ENCODE peak calls at places on chromosomes 7 and 10, in eight cellular contexts. Z is gastrocnemius medialis; F is HCT116; T is upper lobe of right lung; S is foreskin keratinocyte; E is PC-3; C is left lung; M is CD8-positive, alpha-beta T cell. O is an unnamed sample.

GRCh38 chr10:63523015-63523414 is 1.8 kb downstream of the REEP3 start:
- ATAC-seq in Z (no peak), T (no peak), M (no peak), F (no peak), S (no peak), E (no peak), C (no peak), O (no peak)

GRCh38 chr10:47152861-47153349 is 147.1 kb upstream of the GDF10 start:
- ATAC-seq in Z (peak), T (peak), F (peak), M (peak), E (no peak), C (no peak), S (peak), O (peak)

GRCh38 chr7:139125637-139126036 is 16.1 kb upstream of the ZC3HAV1 start:
- ATAC-seq in F (no peak), S (no peak), T (no peak), Z (no peak), E (no peak), M (no peak), C (no peak), O (no peak)

GRCh38 chr10:31618541-31619291 is 299.7 kb downstream of the ZEB1 start:
- ATAC-seq in M (no peak), S (no peak), T (no peak), C (peak), Z (peak), F (no peak), E (no peak), O (peak)

GRCh38 chr10:63206997-63207952 is 74.1 kb downstream of the NRBF2 start:
- ATAC-seq in M (peak), S (peak), F (no peak), Z (peak), E (peak), T (peak), C (peak), O (peak)

GRCh38 chr10:77386833-77387232 is 250.8 kb downstream of the KCNMA1 start:
- ATAC-seq in F (no peak), T (no peak), M (no peak), C (no peak), E (peak), Z (no peak), S (peak), O (no peak)

GRCh38 chr10:44465430-44466115 is 80.7 kb upstream of the CXCL12 start:
- ATAC-seq in C (no peak), M (no peak), T (no peak), E (no peak), Z (no peak), S (no peak), F (no peak), O (no peak)

GRCh38 chr10:71161429-71161828 is 50.9 kb upstream of the UNC5B start:
- ATAC-seq in S (peak), F (peak), Z (peak), M (no peak), T (no peak), C (peak), E (peak), O (no peak)

GRCh38 chr7:101315336-101315735 is 6.3 kb downstream of the IFT22 start:
- ATAC-seq in F (peak), S (no peak), Z (no peak), M (peak), T (no peak), C (peak), E (no peak), O (no peak)

GRCh38 chr10:48698971-48699627 is 14.4 kb downstream of the WDFY4 start:
- ATAC-seq in E (no peak), C (peak), T (no peak), F (no peak), S (no peak), M (no peak), Z (no peak), O (no peak)

GRCh38 chr10:47076949-47077348 is 165.7 kb downstream of the PTPN20 start:
- ATAC-seq in T (no peak), M (peak), S (no peak), F (no peak), Z (no peak), C (no peak), E (no peak), O (no peak)

GRCh38 chr10:119406888-119407777 is 135.4 kb downstream of the RGS10 start:
- ATAC-seq in C (no peak), E (no peak), T (peak), S (no peak), M (no peak), Z (peak), F (no peak), O (no peak)

GRCh38 chr7:91850455-91850854 is 30.0 kb downstream of the MTERF1 start:
- ATAC-seq in S (peak), E (peak), M (no peak), Z (no peak), C (peak), F (peak), T (no peak), O (no peak)

GRCh38 chr7:105289704-105290103 is 99.0 kb downstream of the SRPK2 start:
- ATAC-seq in Z (no peak), M (no peak), T (no peak), F (no peak), E (no peak), S (no peak), C (no peak), O (no peak)

GRCh38 chr10:75014516-75015230 is 96.8 kb upstream of the SAMD8 start:
- ATAC-seq in Z (no peak), T (peak), F (no peak), E (no peak), S (no peak), M (peak), C (no peak), O (no peak)

GRCh38 chr7:131364767-131365344 is 37.2 kb downstream of the MKLN1 start:
- ATAC-seq in E (no peak), M (no peak), C (no peak), S (no peak), F (no peak), Z (no peak), T (no peak), O (no peak)

GRCh38 chr7:150716368-150716767 is at the start of gene GIMAP1:
- ATAC-seq in C (peak), M (peak), S (no peak), F (no peak), T (peak), E (no peak), Z (peak), O (peak)

GRCh38 chr10:81564143-81564542 is 310.9 kb upstream of the NRG3 start:
- ATAC-seq in Z (no peak), T (no peak), C (no peak), M (no peak), S (no peak), F (no peak), E (no peak), O (no peak)

GRCh38 chr10:94108200-94108599 is 114.5 kb downstream of the PLCE1 start:
- ATAC-seq in M (no peak), T (no peak), E (peak), C (peak), F (no peak), Z (no peak), S (peak), O (no peak)

GRCh38 chr10:30463944-30464451 is 30.0 kb downstream of the MAP3K8 start:
- ATAC-seq in F (peak), E (no peak), Z (no peak), C (peak), M (no peak), T (no peak), S (peak), O (peak)

GRCh38 chr10:79025113-79025832 is 43.5 kb upstream of the ZMIZ1 start:
- ATAC-seq in T (peak), F (no peak), Z (no peak), C (no peak), S (no peak), E (no peak), M (peak), O (peak)

GRCh38 chr7:36018816-36019484 is 134.1 kb upstream of the EEPD1 start:
- ATAC-seq in C (no peak), M (no peak), E (no peak), Z (no peak), F (no peak), T (no peak), S (no peak), O (no peak)

GRCh38 chr7:33369888-33370287 is 240.5 kb downstream of the BBS9 start:
- ATAC-seq in T (no peak), C (no peak), S (no peak), M (no peak), F (no peak), E (no peak), Z (no peak), O (no peak)

DNA sequence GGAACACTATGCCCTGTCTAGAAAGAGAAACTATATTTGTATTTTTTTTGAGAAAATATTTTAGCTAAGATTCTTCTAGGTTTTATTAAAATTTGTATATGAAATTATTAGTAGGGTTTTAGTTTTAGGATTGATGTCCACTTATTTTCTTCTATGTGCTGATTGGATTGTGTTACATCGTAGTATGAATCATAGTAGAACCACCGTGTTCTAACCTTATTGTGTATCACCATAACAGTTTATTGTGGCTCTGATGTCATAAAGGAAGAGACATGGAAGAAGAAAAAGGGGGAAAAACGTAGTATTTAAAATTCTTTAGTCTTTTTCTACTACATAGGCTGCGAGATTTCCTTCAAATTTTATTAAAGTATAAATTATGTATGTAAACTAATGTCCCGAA is 1.9 kb downstream of the AGBL3 start:
- ATAC-seq in S (no peak), Z (no peak), M (no peak), F (no peak), T (no peak), C (no peak), E (no peak), O (no peak)
- H3K27ac ChIP-seq in S (no peak), Z (no peak), M (no peak), F (no peak), T (no peak), C (no peak), E (no peak), O (no peak)

GRCh38 chr7:111324228-111324627 is 233.3 kb downstream of the LRRN3 start:
- ATAC-seq in T (no peak), E (no peak), Z (no peak), C (no peak), F (no peak), M (no peak), S (no peak), O (no peak)
- H3K27ac ChIP-seq in T (no peak), E (no peak), Z (no peak), C (no peak), F (no peak), M (no peak), S (no peak), O (no peak)

DNA sequence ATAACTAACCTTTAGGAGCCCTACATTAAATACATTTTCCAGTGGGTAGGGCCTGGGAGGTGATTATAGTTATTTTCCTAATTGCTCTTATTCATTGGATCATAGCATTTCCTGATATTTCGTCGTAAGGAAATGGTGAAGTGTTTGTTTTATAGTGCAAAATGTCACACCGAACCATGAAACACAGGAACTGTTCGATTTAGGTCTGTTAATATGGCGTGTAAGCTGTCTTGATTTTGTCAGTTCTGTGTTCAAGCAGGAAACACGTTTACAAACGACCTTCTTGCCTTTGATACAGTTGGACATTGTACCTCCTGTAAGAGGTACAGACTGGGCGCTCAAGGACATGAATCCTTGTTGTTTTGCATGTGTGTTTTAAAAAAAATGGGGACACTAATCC is 14.8 kb downstream of the RBM17 start:
- ATAC-seq in E (no peak), F (no peak), S (no peak), C (no peak), T (no peak), M (no peak), Z (no peak), O (no peak)
- H3K27ac ChIP-seq in E (no peak), F (no peak), S (no peak), C (no peak), T (no peak), M (no peak), Z (no peak), O (no peak)

GRCh38 chr7:135774284-135774683 is 25.7 kb upstream of the FAM180A start:
- ATAC-seq in C (peak), S (peak), F (peak), M (no peak), E (peak), T (peak), Z (peak), O (no peak)
- H3K27ac ChIP-seq in C (no peak), S (no peak), F (no peak), M (no peak), E (no peak), T (no peak), Z (no peak), O (no peak)

GRCh38 chr10:67858971-67859370 is 21.0 kb upstream of the DNAJC12 start:
- ATAC-seq in Z (no peak), M (no peak), S (no peak), C (no peak), T (no peak), F (no peak), E (no peak), O (no peak)

GRCh38 chr10:67863094-67863493 is 21.4 kb upstream of the SIRT1 start:
- ATAC-seq in F (no peak), Z (no peak), C (no peak), T (no peak), E (no peak), S (no peak), M (no peak), O (no peak)

GRCh38 chr10:67864560-67865371 is 19.7 kb upstream of the SIRT1 start:
- ATAC-seq in Z (no peak), T (peak), F (no peak), S (no peak), E (no peak), C (no peak), M (no peak), O (no peak)

GRCh38 chr10:67861750-67862460 is 22.6 kb upstream of the SIRT1 start:
- ATAC-seq in F (no peak), T (no peak), S (no peak), Z (no peak), E (no peak), C (no peak), M (no peak), O (no peak)
- H3K27ac ChIP-seq in F (no peak), T (no peak), S (no peak), Z (no peak), E (no peak), C (no peak), M (no peak), O (no peak)

DNA sequence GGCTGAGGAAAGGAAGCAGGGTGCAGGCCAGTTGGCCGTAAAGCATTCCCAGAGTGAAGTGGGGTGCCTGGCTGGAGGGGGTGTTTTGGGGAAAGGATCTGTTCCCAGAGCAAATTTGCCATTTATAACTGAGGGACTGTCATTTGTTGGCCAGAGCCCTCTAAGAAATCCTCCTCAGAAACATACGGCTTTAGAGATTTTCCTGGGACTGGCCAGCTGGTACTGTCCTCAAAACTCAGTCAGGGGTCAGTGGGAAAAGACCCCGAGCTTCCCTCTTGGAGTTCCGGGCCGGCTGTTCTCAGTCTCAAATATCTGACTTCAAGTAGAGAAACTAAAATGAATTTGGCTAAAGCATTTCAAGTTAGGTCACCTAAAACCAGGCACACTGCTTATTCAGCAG is 55.9 kb downstream of the ETV1 start:
- ATAC-seq in Z (no peak), T (no peak), C (no peak), M (no peak), F (no peak), E (no peak), S (no peak), O (peak)
- H3K27ac ChIP-seq in Z (no peak), T (no peak), C (no peak), M (no peak), F (no peak), E (no peak), S (no peak), O (peak)

GRCh38 chr7:115066050-115066449 is 144.2 kb downstream of the MDFIC start:
- ATAC-seq in C (no peak), T (peak), E (no peak), S (no peak), M (no peak), F (no peak), Z (no peak), O (peak)

GRCh38 chr7:115068220-115068619 is 146.3 kb downstream of the MDFIC start:
- ATAC-seq in F (no peak), E (peak), Z (no peak), T (no peak), M (no peak), S (no peak), C (no peak), O (no peak)

GRCh38 chr7:115070311-115070710 is 148.4 kb downstream of the MDFIC start:
- ATAC-seq in M (no peak), C (no peak), E (no peak), Z (no peak), T (no peak), F (no peak), S (no peak), O (no peak)

GRCh38 chr7:115066634-115067033 is 144.7 kb downstream of the MDFIC start:
- ATAC-seq in E (no peak), Z (no peak), M (no peak), C (no peak), T (no peak), F (no peak), S (no peak), O (no peak)
- H3K27ac ChIP-seq in E (no peak), Z (no peak), M (no peak), C (no peak), T (no peak), F (no peak), S (no peak), O (no peak)

DNA sequence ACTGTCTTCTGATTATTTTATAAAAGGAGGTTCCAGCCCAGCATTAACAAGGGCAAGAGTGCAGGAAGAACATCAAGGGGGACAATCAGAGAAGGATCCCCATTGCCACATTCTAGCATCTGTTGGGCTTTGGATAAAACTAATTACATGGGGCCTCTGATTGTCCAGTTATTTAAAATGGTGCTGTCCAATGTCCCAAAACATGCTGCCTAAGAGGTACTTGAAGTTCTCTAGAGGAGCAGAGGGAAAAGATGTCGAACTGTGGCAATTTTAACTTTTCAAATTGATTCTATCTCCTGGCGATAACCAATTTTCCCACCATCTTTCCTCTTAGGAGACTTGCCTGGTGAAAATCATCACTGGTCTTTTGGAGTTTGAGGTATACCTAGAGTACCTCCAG is 2.2 kb downstream of the IL6 start:
- ATAC-seq in T (no peak), M (no peak), S (no peak), Z (no peak), C (no peak), E (no peak), F (no peak), O (no peak)
- H3K27ac ChIP-seq in T (no peak), M (no peak), S (no peak), Z (no peak), C (no peak), E (peak), F (no peak), O (peak)

GRCh38 chr7:40279991-40280390 is 145.2 kb downstream of the SUGCT start:
- ATAC-seq in E (no peak), Z (no peak), C (no peak), M (no peak), T (no peak), F (no peak), S (no peak), O (no peak)

GRCh38 chr7:40283391-40283790 is 148.6 kb downstream of the SUGCT start:
- ATAC-seq in F (no peak), S (no peak), M (no peak), Z (no peak), E (no peak), C (no peak), T (no peak), O (no peak)

GRCh38 chr7:40288827-40289226 is 154.0 kb downstream of the SUGCT start:
- ATAC-seq in F (no peak), T (no peak), M (no peak), E (no peak), Z (no peak), S (no peak), C (no peak), O (no peak)

DNA sequence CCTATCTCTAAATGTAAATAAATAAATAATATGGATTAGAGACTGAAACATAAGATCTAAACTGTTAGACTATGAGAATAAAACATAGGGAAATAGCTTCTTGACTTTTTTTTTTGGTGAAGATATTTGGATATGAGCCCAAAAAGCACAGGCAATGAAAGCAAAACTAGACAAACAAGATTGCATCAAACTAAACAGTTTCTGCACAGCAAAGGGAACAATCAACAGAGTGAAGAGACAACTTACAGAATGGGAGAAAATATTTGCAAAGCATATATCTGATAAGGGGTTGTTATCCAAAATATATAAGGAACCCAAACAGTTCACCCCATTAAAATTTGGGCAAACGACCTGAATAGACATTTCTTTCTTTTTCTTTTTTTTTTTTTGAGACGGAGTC is 148.1 kb downstream of the SUGCT start:
- ATAC-seq in M (no peak), C (no peak), F (no peak), Z (no peak), T (no peak), E (no peak), S (no peak), O (no peak)
- H3K27ac ChIP-seq in M (no peak), C (no peak), F (no peak), Z (no peak), T (no peak), E (no peak), S (no peak), O (no peak)

DNA sequence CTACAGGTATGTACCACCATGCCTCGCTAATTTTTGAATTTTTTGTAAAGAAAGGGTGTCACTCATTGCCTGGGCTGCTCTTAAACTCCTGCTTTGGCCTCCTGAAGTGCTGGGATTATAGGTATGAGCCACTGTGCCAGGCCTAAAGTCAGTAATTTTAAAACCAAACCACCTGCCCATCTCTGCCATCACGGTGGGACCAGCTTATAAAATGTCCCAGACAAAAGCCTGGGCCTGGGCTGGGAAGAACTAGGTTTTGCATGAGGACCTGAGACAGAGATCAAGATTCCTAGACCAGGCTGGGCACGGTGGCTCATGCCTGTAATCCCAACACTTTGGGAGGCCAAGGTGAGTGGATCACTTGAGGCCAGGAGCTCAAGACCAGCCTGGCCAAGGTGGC is 395.6 kb downstream of the CALN1 start:
- ATAC-seq in M (no peak), Z (no peak), F (no peak), S (no peak), E (no peak), T (no peak), C (no peak), O (no peak)
- H3K27ac ChIP-seq in M (no peak), Z (no peak), F (no peak), S (no peak), E (no peak), T (no peak), C (no peak), O (no peak)